ENCODE peak calls at places on chromosomes 16 and 17, in eight cellular contexts. Q, A, D, J, M, P, S and I are unnamed samples.
A peak's percentile ranks its signal among the peaks of the same experiment; 100 is the strongest.

GRCh38 chr16:81885976-81886586 is 107.0 kb downstream of the PLCG2 start:
- DNase-seq in Q (no peak), A (no peak), D (peak; percentile 13), J (peak; percentile 56), M (no peak), P (peak; percentile 85), S (no peak), I (no peak)

GRCh38 chr16:2016407-2016922 is 3.1 kb upstream of the NPW start:
- DNase-seq in Q (no peak), A (no peak), D (no peak), J (peak; percentile 66), M (no peak), P (no peak), S (no peak), I (no peak)

GRCh38 chr17:72150632-72151460 is 30.0 kb downstream of the SOX9 start:
- DNase-seq in Q (peak; percentile 92), A (no peak), D (no peak), J (no peak), M (no peak), P (peak; percentile 71), S (no peak), I (no peak)

GRCh38 chr17:59371426-59372099 is 40.1 kb downstream of the YPEL2 start:
- DNase-seq in Q (no peak), A (no peak), D (peak; percentile 49), J (no peak), M (no peak), P (no peak), S (no peak), I (no peak)

GRCh38 chr16:17228708-17229055 is 242.1 kb downstream of the XYLT1 start:
- DNase-seq in Q (no peak), A (no peak), D (no peak), J (no peak), M (no peak), P (no peak), S (no peak), I (no peak)

GRCh38 chr16:67230809-67231660 is 4.1 kb downstream of the TMEM208 start:
- DNase-seq in Q (no peak), A (no peak), D (no peak), J (no peak), M (no peak), P (no peak), S (no peak), I (no peak)

GRCh38 chr16:89006036-89006752 is 29.2 kb upstream of the CBFA2T3 start:
- DNase-seq in Q (no peak), A (no peak), D (no peak), J (no peak), M (peak; percentile 5), P (no peak), S (no peak), I (no peak)

GRCh38 chr17:78476973-78477372 is 98.5 kb downstream of the PGS1 start:
- DNase-seq in Q (no peak), A (no peak), D (peak; percentile 18), J (no peak), M (no peak), P (no peak), S (no peak), I (no peak)

GRCh38 chr17:75205793-75206163 is 299 bp downstream of the NUP85 start:
- DNase-seq in Q (no peak), A (no peak), D (no peak), J (no peak), M (no peak), P (no peak), S (no peak), I (no peak)

GRCh38 chr16:28292731-28293588 is 635 bp downstream of the SBK1 start:
- DNase-seq in Q (peak; percentile 15), A (no peak), D (no peak), J (peak; percentile 71), M (peak; percentile 79), P (no peak), S (no peak), I (no peak)

GRCh38 chr16:69088684-69089083 is 16.8 kb upstream of the HAS3 start:
- DNase-seq in Q (no peak), A (no peak), D (no peak), J (no peak), M (no peak), P (no peak), S (no peak), I (no peak)

GRCh38 chr16:56797861-56798260 is 67.1 kb upstream of the SLC12A3 start:
- DNase-seq in Q (no peak), A (no peak), D (no peak), J (no peak), M (no peak), P (no peak), S (no peak), I (no peak)